ENCODE peak calls at places on chromosomes 11 and 22, in seven cellular contexts. W, Y, P, B, C, T and Z are unnamed samples. For H3K36me3 and H3K27me3, the result is how much of the 10 kb centered on the place peaks cover.

GRCh38 chr11:128471138-128471661 is 116.2 kb downstream of the ETS1 start:
- DNase-seq in T (no peak), Y (no peak), W (no peak), P (peak), B (no peak), C (no peak), Z (no peak)

GRCh38 chr22:43957871-43958270 is 2.6 kb downstream of the SAMM50 start:
- DNase-seq in Y (no peak), T (no peak), B (no peak), P (no peak), C (no peak), W (peak), Z (no peak)

GRCh38 chr11:92762175-92762574 is 207.3 kb upstream of the MTNR1B start:
- DNase-seq in W (no peak), Y (no peak), P (no peak), T (no peak), C (no peak), B (no peak), Z (no peak)

GRCh38 chr11:19432370-19433163 is 191.8 kb upstream of the E2F8 start:
- DNase-seq in Y (no peak), W (peak), C (no peak), T (peak), P (no peak), B (no peak), Z (no peak)

GRCh38 chr11:47351159-47352126 is 1.1 kb downstream of the MYBPC3 start:
- DNase-seq in Y (no peak), W (no peak), B (no peak), T (peak), P (peak), C (peak), Z (no peak)

GRCh38 chr11:121451982-121452608 is at the start of gene SORL1:
- DNase-seq in W (peak), B (no peak), T (peak), C (peak), P (peak), Y (no peak), Z (peak)

GRCh38 chr11:134412508-134413333 is 679 bp upstream of the B3GAT1 start:
- DNase-seq in P (peak), C (peak), W (no peak), Y (no peak), B (no peak), T (peak), Z (peak)

GRCh38 chr22:48796295-48797015 is 1031.2 kb downstream of the BRD1 start:
- DNase-seq in T (peak), Y (no peak), W (peak), B (no peak), P (no peak), C (no peak), Z (peak)

GRCh38 chr22:37300551-37301017 is 18.3 kb downstream of the CYTH4 start:
- DNase-seq in W (no peak), P (no peak), Y (no peak), C (no peak), B (no peak), T (no peak), Z (peak)

GRCh38 chr22:19447388-19448075 is at the start of gene C22orf39:
- DNase-seq in Y (peak), T (peak), P (peak), B (peak), C (peak), W (peak), Z (peak)

GRCh38 chr22:30214703-30215405 is 31.7 kb downstream of the LIF start:
- DNase-seq in B (no peak), W (no peak), Y (no peak), T (no peak), P (no peak), C (no peak), Z (peak)

GRCh38 chr11:77351281-77351905 is 49.9 kb upstream of the GDPD4 start:
- DNase-seq in Y (peak), T (no peak), W (no peak), P (no peak), C (no peak), B (no peak), Z (no peak)

GRCh38 chr11:3952715-3953114 is 97.3 kb downstream of the STIM1 start:
- DNase-seq in Y (no peak), T (no peak), P (no peak), W (no peak), C (no peak), B (no peak), Z (no peak)

GRCh38 chr11:19919050-19919561 is 206.5 kb downstream of the NAV2 start:
- DNase-seq in T (no peak), W (peak), B (no peak), P (peak), Y (peak), C (no peak), Z (no peak)

GRCh38 chr11:107017104-107017432 is 1.2 kb downstream of the GUCY1A2 start:
- DNase-seq in B (no peak), T (no peak), C (no peak), Y (no peak), W (no peak), P (no peak), Z (no peak)

GRCh38 chr11:132643239-132643638 is 889.1 kb downstream of the OPCML start:
- DNase-seq in C (no peak), B (no peak), T (no peak), Y (no peak), P (no peak), W (no peak), Z (no peak)

GRCh38 chr11:121965330-121965729 is 150.7 kb downstream of the BLID start:
- DNase-seq in Y (no peak), T (no peak), W (peak), B (no peak), P (no peak), C (no peak), Z (no peak)

GRCh38 chr11:70627219-70627618 is 228.9 kb downstream of the CTTN start:
- DNase-seq in C (no peak), W (no peak), T (no peak), Y (no peak), P (no peak), B (no peak), Z (no peak)

GRCh38 chr11:75576445-75577049 is 14.5 kb downstream of the SERPINH1 start:
- DNase-seq in P (peak), Y (no peak), C (no peak), B (no peak), W (peak), T (peak), Z (peak)

DNA sequence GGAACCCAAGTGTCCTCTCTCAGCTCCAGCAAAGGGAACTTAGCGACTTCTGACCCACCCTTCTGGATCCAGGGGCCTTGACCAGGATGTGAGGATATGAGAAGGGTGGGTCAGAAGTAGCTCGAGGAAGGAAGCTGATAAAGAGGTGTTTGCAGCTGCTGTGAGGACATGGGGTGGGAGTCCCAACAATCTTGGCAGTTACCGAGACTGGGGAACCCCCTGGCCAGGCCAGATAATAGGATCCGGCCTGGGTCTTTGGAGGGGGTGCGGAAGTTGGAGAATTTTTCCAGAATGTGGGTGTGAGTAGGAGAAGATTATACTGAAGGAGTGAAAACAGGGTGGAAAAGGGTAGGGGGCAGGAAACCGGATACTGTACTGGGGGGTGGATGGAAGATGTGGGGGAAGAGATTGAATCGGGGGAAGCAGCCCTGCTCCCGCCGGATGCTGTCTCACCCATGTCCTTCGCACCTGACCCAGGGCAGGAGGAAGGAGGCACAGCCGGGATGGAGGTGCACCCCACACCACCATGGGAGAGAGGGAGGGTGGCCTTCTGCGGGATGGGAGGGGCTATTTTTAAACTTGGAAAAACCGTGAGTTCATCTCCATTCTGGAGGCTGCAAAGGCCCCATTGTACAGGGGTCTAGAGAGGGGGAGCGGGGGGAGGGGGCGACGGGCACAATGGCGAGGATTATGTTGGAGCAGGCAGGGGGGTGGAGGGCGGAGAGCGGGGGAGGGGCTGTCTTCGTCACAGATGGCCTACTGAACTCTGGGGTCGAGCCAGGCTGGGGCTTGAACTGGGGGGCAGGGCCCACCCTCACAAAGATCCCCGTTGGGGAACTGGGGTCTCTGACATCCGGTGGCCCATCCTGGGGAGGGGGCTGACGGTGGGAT is 3.0 kb upstream of the MCAM start:
- DNase-seq in B (no peak), P (no peak), C (no peak), Y (no peak), W (no peak), T (peak), Z (peak)
- H3K4me3 ChIP-seq in B (no peak), P (no peak), C (no peak), Y (no peak), W (no peak), T (no peak), Z (peak)

GRCh38 chr22:49800408-49801238 is 27.1 kb downstream of the BRD1 start:
- DNase-seq in P (no peak), T (no peak), B (no peak), W (no peak), Y (no peak), C (no peak), Z (peak)
- H3K36me3 ChIP-seq in P (under half), T (under half), B (under half), W (under half), Y (under half), C (under half), Z (under half)

DNA sequence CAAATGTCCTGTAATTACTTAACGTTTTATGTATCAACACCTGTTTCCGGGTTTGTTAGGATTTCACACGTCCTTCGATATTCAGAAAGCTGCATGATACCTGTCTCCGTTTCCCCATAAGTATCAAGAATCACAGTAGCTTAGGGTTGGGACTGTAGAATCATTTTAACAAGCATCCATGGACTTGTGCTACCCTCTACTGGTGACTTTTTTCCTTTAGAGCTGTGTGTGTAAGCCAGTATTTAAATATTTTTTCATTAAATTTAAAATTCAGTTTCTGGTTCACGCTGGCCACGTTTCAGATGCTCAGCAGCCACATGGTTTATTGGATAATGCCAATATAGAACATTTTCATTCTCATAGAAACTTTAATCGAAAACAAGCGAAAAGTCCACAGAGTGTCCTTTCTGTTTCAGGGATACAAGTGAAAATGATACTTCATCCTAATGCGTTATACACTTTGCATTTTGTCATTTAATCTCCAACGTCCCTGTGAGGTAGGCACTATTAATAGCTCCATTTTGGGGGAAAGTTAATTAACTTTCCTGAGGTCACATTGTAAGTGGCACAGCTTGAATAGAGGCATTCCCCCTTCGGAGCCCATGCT is 61.5 kb upstream of the SLC25A18 start:
- DNase-seq in Y (peak), P (peak), B (peak), T (peak), W (peak), C (peak), Z (peak)
- H3K27me3 ChIP-seq in Y (under half), P (under half), B (under half), T (under half), W (under half), C (half or more), Z (under half)

GRCh38 chr11:117511483-117511934 is 183.9 kb downstream of the CEP164 start:
- DNase-seq in Y (no peak), T (no peak), B (no peak), W (no peak), P (no peak), C (peak), Z (no peak)

GRCh38 chr11:117511981-117512448 is 184.4 kb downstream of the CEP164 start:
- DNase-seq in P (no peak), T (peak), B (no peak), Y (no peak), W (no peak), C (peak), Z (no peak)

GRCh38 chr11:117513666-117514065 is 186.0 kb downstream of the CEP164 start:
- DNase-seq in W (no peak), T (no peak), C (no peak), P (no peak), B (no peak), Y (no peak), Z (no peak)

GRCh38 chr11:117509543-117509942 is 181.9 kb downstream of the CEP164 start:
- DNase-seq in W (no peak), P (no peak), T (no peak), Y (no peak), B (no peak), C (no peak), Z (no peak)

DNA sequence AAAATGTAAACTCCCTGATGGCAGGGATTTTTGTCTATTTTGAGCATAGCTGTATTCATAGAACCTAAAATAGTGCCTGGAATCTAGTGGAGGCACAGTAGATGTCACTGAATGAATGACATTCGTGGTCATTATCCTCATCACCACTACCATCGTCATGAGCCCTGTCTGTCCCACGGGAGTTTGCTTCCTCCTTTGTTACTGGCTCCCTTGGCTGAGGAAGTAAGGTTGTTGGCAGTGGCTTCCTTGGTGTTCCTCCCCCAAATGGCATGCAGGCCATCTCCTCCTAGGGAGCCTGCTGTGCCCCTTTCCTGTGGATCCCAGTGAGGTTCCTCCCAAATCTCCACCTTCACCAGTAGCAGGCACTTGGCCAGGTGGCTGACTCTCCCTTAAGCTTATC is 183.0 kb downstream of the CEP164 start:
- DNase-seq in P (no peak), B (no peak), W (no peak), Y (no peak), T (no peak), C (no peak), Z (no peak)
- H3K4me3 ChIP-seq in P (no peak), B (no peak), W (no peak), Y (no peak), T (no peak), C (no peak), Z (no peak)